ENCODE peak calls at places on chromosomes 12 and 14, in six cellular contexts. One of them, this sample, is unnamed.

GRCh38 chr12:130835436-130835835 is 3.6 kb downstream of the STX2 start:
- DNase-seq in HS-27A: no peak
- DNase-seq in NCI-H2081: no peak
- DNase-seq in GM23338: no peak
- DNase-seq in stimulated activated CD4-positive, alpha-beta T cell treated with anti-CD3 and anti-CD28 coated beads, Interleukin-12 subunit alpha, Interleukin-12 subunit beta, amount 100 ng/mL, for 4 hours: no peak
- DNase-seq in transverse colon: no peak
- DNase-seq in this sample: peak; percentile 19

GRCh38 chr14:28571636-28572035 is 195.0 kb upstream of the FOXG1 start:
- DNase-seq in GM23338: no peak
- DNase-seq in NCI-H2081: no peak
- DNase-seq in stimulated activated CD4-positive, alpha-beta T cell treated with anti-CD3 and anti-CD28 coated beads, Interleukin-12 subunit alpha, Interleukin-12 subunit beta, amount 100 ng/mL, for 4 hours: no peak
- DNase-seq in HS-27A: no peak
- DNase-seq in transverse colon: no peak
- DNase-seq in this sample: no peak

GRCh38 chr14:99578541-99579044 is 25.4 kb downstream of the CCDC85C start:
- DNase-seq in transverse colon: peak; percentile 62
- DNase-seq in GM23338: no peak
- DNase-seq in stimulated activated CD4-positive, alpha-beta T cell treated with anti-CD3 and anti-CD28 coated beads, Interleukin-12 subunit alpha, Interleukin-12 subunit beta, amount 100 ng/mL, for 4 hours: no peak
- DNase-seq in HS-27A: no peak
- DNase-seq in NCI-H2081: no peak
- DNase-seq in this sample: no peak

GRCh38 chr12:127926004-127926403 is 341.0 kb upstream of the TMEM132C start:
- DNase-seq in stimulated activated CD4-positive, alpha-beta T cell treated with anti-CD3 and anti-CD28 coated beads, Interleukin-12 subunit alpha, Interleukin-12 subunit beta, amount 100 ng/mL, for 4 hours: no peak
- DNase-seq in HS-27A: no peak
- DNase-seq in transverse colon: peak; percentile 25
- DNase-seq in NCI-H2081: no peak
- DNase-seq in GM23338: peak; percentile 49
- DNase-seq in this sample: peak; percentile 86

GRCh38 chr12:41917827-41918445 is 226.7 kb downstream of the GXYLT1 start:
- DNase-seq in NCI-H2081: no peak
- DNase-seq in HS-27A: no peak
- DNase-seq in GM23338: peak; percentile 15
- DNase-seq in transverse colon: no peak
- DNase-seq in stimulated activated CD4-positive, alpha-beta T cell treated with anti-CD3 and anti-CD28 coated beads, Interleukin-12 subunit alpha, Interleukin-12 subunit beta, amount 100 ng/mL, for 4 hours: no peak
- DNase-seq in this sample: no peak

GRCh38 chr12:78878447-78878846 is 13.9 kb downstream of the SYT1 start:
- DNase-seq in HS-27A: no peak
- DNase-seq in transverse colon: no peak
- DNase-seq in stimulated activated CD4-positive, alpha-beta T cell treated with anti-CD3 and anti-CD28 coated beads, Interleukin-12 subunit alpha, Interleukin-12 subunit beta, amount 100 ng/mL, for 4 hours: no peak
- DNase-seq in GM23338: no peak
- DNase-seq in NCI-H2081: no peak
- DNase-seq in this sample: no peak

GRCh38 chr14:39265032-39265431 is 31.3 kb downstream of the MIA2 start:
- DNase-seq in NCI-H2081: no peak
- DNase-seq in transverse colon: no peak
- DNase-seq in stimulated activated CD4-positive, alpha-beta T cell treated with anti-CD3 and anti-CD28 coated beads, Interleukin-12 subunit alpha, Interleukin-12 subunit beta, amount 100 ng/mL, for 4 hours: no peak
- DNase-seq in HS-27A: no peak
- DNase-seq in GM23338: no peak
- DNase-seq in this sample: no peak

GRCh38 chr14:91139776-91140175 is 25.9 kb downstream of the DGLUCY start:
- DNase-seq in transverse colon: no peak
- DNase-seq in stimulated activated CD4-positive, alpha-beta T cell treated with anti-CD3 and anti-CD28 coated beads, Interleukin-12 subunit alpha, Interleukin-12 subunit beta, amount 100 ng/mL, for 4 hours: no peak
- DNase-seq in NCI-H2081: no peak
- DNase-seq in GM23338: no peak
- DNase-seq in HS-27A: no peak
- DNase-seq in this sample: no peak

GRCh38 chr14:101380512-101380911 is 180.8 kb upstream of the DIO3 start:
- DNase-seq in stimulated activated CD4-positive, alpha-beta T cell treated with anti-CD3 and anti-CD28 coated beads, Interleukin-12 subunit alpha, Interleukin-12 subunit beta, amount 100 ng/mL, for 4 hours: no peak
- DNase-seq in transverse colon: no peak
- DNase-seq in GM23338: no peak
- DNase-seq in NCI-H2081: no peak
- DNase-seq in HS-27A: no peak
- DNase-seq in this sample: no peak

GRCh38 chr14:34368115-34368970 is 93.7 kb downstream of the SPTSSA start:
- DNase-seq in HS-27A: no peak
- DNase-seq in transverse colon: peak; percentile 38
- DNase-seq in GM23338: no peak
- DNase-seq in stimulated activated CD4-positive, alpha-beta T cell treated with anti-CD3 and anti-CD28 coated beads, Interleukin-12 subunit alpha, Interleukin-12 subunit beta, amount 100 ng/mL, for 4 hours: no peak
- DNase-seq in NCI-H2081: no peak
- DNase-seq in this sample: no peak

GRCh38 chr12:29148958-29149690 is at the start of gene FAR2:
- DNase-seq in GM23338: peak; percentile 75
- DNase-seq in NCI-H2081: peak; percentile 13
- DNase-seq in HS-27A: no peak
- DNase-seq in stimulated activated CD4-positive, alpha-beta T cell treated with anti-CD3 and anti-CD28 coated beads, Interleukin-12 subunit alpha, Interleukin-12 subunit beta, amount 100 ng/mL, for 4 hours: peak; percentile 38
- DNase-seq in transverse colon: peak; percentile 77
- DNase-seq in this sample: peak; percentile 90

GRCh38 chr12:97336896-97337751 is 125.5 kb upstream of the RMST start:
- DNase-seq in stimulated activated CD4-positive, alpha-beta T cell treated with anti-CD3 and anti-CD28 coated beads, Interleukin-12 subunit alpha, Interleukin-12 subunit beta, amount 100 ng/mL, for 4 hours: no peak
- DNase-seq in HS-27A: no peak
- DNase-seq in GM23338: no peak
- DNase-seq in transverse colon: no peak
- DNase-seq in NCI-H2081: no peak
- DNase-seq in this sample: no peak

GRCh38 chr12:119069029-119069731 is 87.8 kb downstream of the SRRM4 start:
- DNase-seq in NCI-H2081: peak; percentile 28
- DNase-seq in HS-27A: no peak
- DNase-seq in GM23338: peak; percentile 14
- DNase-seq in transverse colon: no peak
- DNase-seq in stimulated activated CD4-positive, alpha-beta T cell treated with anti-CD3 and anti-CD28 coated beads, Interleukin-12 subunit alpha, Interleukin-12 subunit beta, amount 100 ng/mL, for 4 hours: no peak
- DNase-seq in this sample: peak; percentile 84

GRCh38 chr14:102096569-102097188 is 9.8 kb upstream of the HSP90AA1 start:
- DNase-seq in stimulated activated CD4-positive, alpha-beta T cell treated with anti-CD3 and anti-CD28 coated beads, Interleukin-12 subunit alpha, Interleukin-12 subunit beta, amount 100 ng/mL, for 4 hours: peak; percentile 72
- DNase-seq in NCI-H2081: peak; percentile 75
- DNase-seq in GM23338: peak; percentile 93
- DNase-seq in HS-27A: peak; percentile 56
- DNase-seq in transverse colon: peak; percentile 89
- DNase-seq in this sample: peak; percentile 93

GRCh38 chr14:95979339-95980042 is 59.7 kb upstream of the C14orf132 start:
- DNase-seq in transverse colon: no peak
- DNase-seq in NCI-H2081: no peak
- DNase-seq in GM23338: peak; percentile 94
- DNase-seq in HS-27A: no peak
- DNase-seq in stimulated activated CD4-positive, alpha-beta T cell treated with anti-CD3 and anti-CD28 coated beads, Interleukin-12 subunit alpha, Interleukin-12 subunit beta, amount 100 ng/mL, for 4 hours: no peak
- DNase-seq in this sample: peak; percentile 76

GRCh38 chr14:39372656-39373055 is 59.6 kb downstream of the FBXO33 start:
- DNase-seq in transverse colon: no peak
- DNase-seq in HS-27A: no peak
- DNase-seq in stimulated activated CD4-positive, alpha-beta T cell treated with anti-CD3 and anti-CD28 coated beads, Interleukin-12 subunit alpha, Interleukin-12 subunit beta, amount 100 ng/mL, for 4 hours: no peak
- DNase-seq in NCI-H2081: no peak
- DNase-seq in GM23338: no peak
- DNase-seq in this sample: no peak

GRCh38 chr12:52903285-52903854 is 1.5 kb downstream of the KRT8 start:
- DNase-seq in HS-27A: no peak
- DNase-seq in transverse colon: peak; percentile 83
- DNase-seq in stimulated activated CD4-positive, alpha-beta T cell treated with anti-CD3 and anti-CD28 coated beads, Interleukin-12 subunit alpha, Interleukin-12 subunit beta, amount 100 ng/mL, for 4 hours: peak; percentile 54
- DNase-seq in NCI-H2081: peak; percentile 87
- DNase-seq in GM23338: peak; percentile 94
- DNase-seq in this sample: peak; percentile 96

GRCh38 chr12:65962921-65963883 is 138.9 kb downstream of the HMGA2 start:
- DNase-seq in transverse colon: peak; percentile 21
- DNase-seq in stimulated activated CD4-positive, alpha-beta T cell treated with anti-CD3 and anti-CD28 coated beads, Interleukin-12 subunit alpha, Interleukin-12 subunit beta, amount 100 ng/mL, for 4 hours: peak; percentile 0
- DNase-seq in NCI-H2081: no peak
- DNase-seq in HS-27A: no peak
- DNase-seq in GM23338: peak; percentile 84
- DNase-seq in this sample: peak; percentile 89

GRCh38 chr12:61713121-61713520 is 547.1 kb upstream of the USP15 start:
- DNase-seq in GM23338: no peak
- DNase-seq in HS-27A: no peak
- DNase-seq in transverse colon: no peak
- DNase-seq in stimulated activated CD4-positive, alpha-beta T cell treated with anti-CD3 and anti-CD28 coated beads, Interleukin-12 subunit alpha, Interleukin-12 subunit beta, amount 100 ng/mL, for 4 hours: no peak
- DNase-seq in NCI-H2081: no peak
- DNase-seq in this sample: no peak

GRCh38 chr12:3951380-3952135 is 78.4 kb upstream of the PARP11 start:
- DNase-seq in HS-27A: no peak
- DNase-seq in stimulated activated CD4-positive, alpha-beta T cell treated with anti-CD3 and anti-CD28 coated beads, Interleukin-12 subunit alpha, Interleukin-12 subunit beta, amount 100 ng/mL, for 4 hours: no peak
- DNase-seq in NCI-H2081: no peak
- DNase-seq in GM23338: peak; percentile 43
- DNase-seq in transverse colon: no peak
- DNase-seq in this sample: peak; percentile 57

GRCh38 chr14:93008381-93008780 is 85.4 kb downstream of the CHGA start:
- DNase-seq in transverse colon: no peak
- DNase-seq in stimulated activated CD4-positive, alpha-beta T cell treated with anti-CD3 and anti-CD28 coated beads, Interleukin-12 subunit alpha, Interleukin-12 subunit beta, amount 100 ng/mL, for 4 hours: no peak
- DNase-seq in GM23338: no peak
- DNase-seq in NCI-H2081: no peak
- DNase-seq in HS-27A: no peak
- DNase-seq in this sample: no peak

GRCh38 chr14:79924583-79924982 is 286.7 kb downstream of the DIO2 start:
- DNase-seq in NCI-H2081: no peak
- DNase-seq in HS-27A: no peak
- DNase-seq in transverse colon: no peak
- DNase-seq in GM23338: no peak
- DNase-seq in stimulated activated CD4-positive, alpha-beta T cell treated with anti-CD3 and anti-CD28 coated beads, Interleukin-12 subunit alpha, Interleukin-12 subunit beta, amount 100 ng/mL, for 4 hours: no peak
- DNase-seq in this sample: no peak

GRCh38 chr12:25384038-25384953 is 133.6 kb upstream of the KRAS start:
- DNase-seq in stimulated activated CD4-positive, alpha-beta T cell treated with anti-CD3 and anti-CD28 coated beads, Interleukin-12 subunit alpha, Interleukin-12 subunit beta, amount 100 ng/mL, for 4 hours: no peak
- DNase-seq in NCI-H2081: no peak
- DNase-seq in GM23338: peak; percentile 10
- DNase-seq in HS-27A: peak; percentile 5
- DNase-seq in transverse colon: peak; percentile 42
- DNase-seq in this sample: peak; percentile 75

GRCh38 chr14:57390037-57390805 is at the start of gene NAA30:
- DNase-seq in transverse colon: peak; percentile 95
- DNase-seq in HS-27A: peak; percentile 79
- DNase-seq in stimulated activated CD4-positive, alpha-beta T cell treated with anti-CD3 and anti-CD28 coated beads, Interleukin-12 subunit alpha, Interleukin-12 subunit beta, amount 100 ng/mL, for 4 hours: peak; percentile 88
- DNase-seq in GM23338: peak; percentile 97
- DNase-seq in NCI-H2081: peak; percentile 89
- DNase-seq in this sample: peak; percentile 98

GRCh38 chr12:5083955-5084849 is 40.5 kb downstream of the KCNA5 start:
- DNase-seq in NCI-H2081: peak; percentile 50
- DNase-seq in GM23338: peak; percentile 67
- DNase-seq in stimulated activated CD4-positive, alpha-beta T cell treated with anti-CD3 and anti-CD28 coated beads, Interleukin-12 subunit alpha, Interleukin-12 subunit beta, amount 100 ng/mL, for 4 hours: no peak
- DNase-seq in HS-27A: no peak
- DNase-seq in transverse colon: no peak
- DNase-seq in this sample: peak; percentile 86

GRCh38 chr14:45891417-45892080 is 638.5 kb upstream of the MIS18BP1 start:
- DNase-seq in NCI-H2081: peak; percentile 90
- DNase-seq in HS-27A: no peak
- DNase-seq in GM23338: peak; percentile 58
- DNase-seq in transverse colon: peak; percentile 73
- DNase-seq in stimulated activated CD4-positive, alpha-beta T cell treated with anti-CD3 and anti-CD28 coated beads, Interleukin-12 subunit alpha, Interleukin-12 subunit beta, amount 100 ng/mL, for 4 hours: no peak
- DNase-seq in this sample: peak; percentile 58

GRCh38 chr12:105462336-105462735 is 131.8 kb downstream of the C12orf75 start:
- DNase-seq in GM23338: no peak
- DNase-seq in stimulated activated CD4-positive, alpha-beta T cell treated with anti-CD3 and anti-CD28 coated beads, Interleukin-12 subunit alpha, Interleukin-12 subunit beta, amount 100 ng/mL, for 4 hours: no peak
- DNase-seq in HS-27A: no peak
- DNase-seq in transverse colon: no peak
- DNase-seq in NCI-H2081: no peak
- DNase-seq in this sample: no peak

GRCh38 chr12:104655059-104655609 is 198.4 kb downstream of the CHST11 start:
- DNase-seq in transverse colon: no peak
- DNase-seq in GM23338: peak; percentile 37
- DNase-seq in stimulated activated CD4-positive, alpha-beta T cell treated with anti-CD3 and anti-CD28 coated beads, Interleukin-12 subunit alpha, Interleukin-12 subunit beta, amount 100 ng/mL, for 4 hours: no peak
- DNase-seq in NCI-H2081: no peak
- DNase-seq in HS-27A: no peak
- DNase-seq in this sample: peak; percentile 72

GRCh38 chr14:37170237-37170636 is 2.2 kb downstream of the SLC25A21 start:
- DNase-seq in NCI-H2081: no peak
- DNase-seq in HS-27A: no peak
- DNase-seq in GM23338: no peak
- DNase-seq in stimulated activated CD4-positive, alpha-beta T cell treated with anti-CD3 and anti-CD28 coated beads, Interleukin-12 subunit alpha, Interleukin-12 subunit beta, amount 100 ng/mL, for 4 hours: no peak
- DNase-seq in transverse colon: no peak
- DNase-seq in this sample: no peak

GRCh38 chr14:34981743-34982420 is 910 bp upstream of the SRP54 start:
- DNase-seq in HS-27A: no peak
- DNase-seq in NCI-H2081: no peak
- DNase-seq in stimulated activated CD4-positive, alpha-beta T cell treated with anti-CD3 and anti-CD28 coated beads, Interleukin-12 subunit alpha, Interleukin-12 subunit beta, amount 100 ng/mL, for 4 hours: peak; percentile 32
- DNase-seq in GM23338: peak; percentile 43
- DNase-seq in transverse colon: peak; percentile 35
- DNase-seq in this sample: peak; percentile 76